ENCODE peak calls at places on chromosome 20, in ten cellular contexts. C is IMR-90; L is mucosa of descending colon; D is fibroblast of lung; A is BE2C; N is kidney; B is left ventricle myocardium inferior; R is CD8-positive, alpha-beta T cell; Q is OCI-LY7; Z is heart left ventricle. J is an unnamed sample.
A peak's percentile ranks its signal among the peaks of the same experiment; 100 is the strongest.

GRCh38 chr20:13868331-13868730 is 83.5 kb downstream of the NDUFAF5 start:
- DNase-seq in C (peak; percentile 18), L (no peak), D (peak; percentile 55), A (no peak), N (no peak), B (no peak), R (no peak), Q (no peak), Z (no peak), J (no peak)

GRCh38 chr20:56630506-56631317 is 1.6 kb downstream of the TFAP2C start:
- DNase-seq in C (no peak), L (peak; percentile 30), D (peak; percentile 48), A (no peak), N (peak; percentile 75), B (no peak), R (no peak), Q (no peak), Z (no peak), J (no peak)

GRCh38 chr20:6384368-6384767 is 261.5 kb upstream of the FERMT1 start:
- DNase-seq in C (no peak), L (no peak), D (no peak), A (no peak), N (no peak), B (no peak), R (no peak), Q (no peak), Z (no peak), J (no peak)

GRCh38 chr20:34528921-34529297 is 12.7 kb downstream of the DYNLRB1 start:
- DNase-seq in C (no peak), L (no peak), D (no peak), A (no peak), N (no peak), B (peak; percentile 74), R (no peak), Q (no peak), Z (peak; percentile 47), J (peak; percentile 56)

GRCh38 chr20:38931984-38932383 is 5.8 kb downstream of the FAM83D start:
- DNase-seq in C (no peak), L (no peak), D (no peak), A (no peak), N (no peak), B (no peak), R (no peak), Q (no peak), Z (no peak), J (no peak)

GRCh38 chr20:57883761-57884160 is 173.9 kb upstream of the PMEPA1 start:
- DNase-seq in C (no peak), L (no peak), D (no peak), A (no peak), N (no peak), B (no peak), R (no peak), Q (no peak), Z (no peak), J (no peak)

GRCh38 chr20:25318471-25319240 is 70.8 kb downstream of the PYGB start:
- DNase-seq in C (no peak), L (no peak), D (no peak), A (no peak), N (peak; percentile 57), B (no peak), R (no peak), Q (peak; percentile 93), Z (peak; percentile 17), J (no peak)

GRCh38 chr20:42181064-42181463 is 562.9 kb upstream of the CHD6 start:
- DNase-seq in C (no peak), L (no peak), D (no peak), A (no peak), N (no peak), B (no peak), R (no peak), Q (no peak), Z (no peak), J (no peak)

GRCh38 chr20:33859157-33859695 is 48.1 kb downstream of the CHMP4B start:
- DNase-seq in C (no peak), L (no peak), D (no peak), A (no peak), N (peak; percentile 59), B (no peak), R (peak; percentile 37), Q (peak; percentile 66), Z (peak; percentile 26), J (no peak)

GRCh38 chr20:23362392-23363256 is 642 bp downstream of the GZF1 start:
- DNase-seq in C (peak; percentile 28), L (no peak), D (peak; percentile 34), A (peak; percentile 28), N (no peak), B (peak; percentile 51), R (peak; percentile 38), Q (peak; percentile 61), Z (peak; percentile 40), J (peak; percentile 61)

GRCh38 chr20:34112600-34113061 is 588 bp upstream of the EIF2S2 start:
- DNase-seq in C (peak; percentile 31), L (peak; percentile 55), D (peak; percentile 36), A (peak; percentile 46), N (peak; percentile 67), B (no peak), R (peak; percentile 33), Q (no peak), Z (peak; percentile 35), J (peak; percentile 47)

DNA sequence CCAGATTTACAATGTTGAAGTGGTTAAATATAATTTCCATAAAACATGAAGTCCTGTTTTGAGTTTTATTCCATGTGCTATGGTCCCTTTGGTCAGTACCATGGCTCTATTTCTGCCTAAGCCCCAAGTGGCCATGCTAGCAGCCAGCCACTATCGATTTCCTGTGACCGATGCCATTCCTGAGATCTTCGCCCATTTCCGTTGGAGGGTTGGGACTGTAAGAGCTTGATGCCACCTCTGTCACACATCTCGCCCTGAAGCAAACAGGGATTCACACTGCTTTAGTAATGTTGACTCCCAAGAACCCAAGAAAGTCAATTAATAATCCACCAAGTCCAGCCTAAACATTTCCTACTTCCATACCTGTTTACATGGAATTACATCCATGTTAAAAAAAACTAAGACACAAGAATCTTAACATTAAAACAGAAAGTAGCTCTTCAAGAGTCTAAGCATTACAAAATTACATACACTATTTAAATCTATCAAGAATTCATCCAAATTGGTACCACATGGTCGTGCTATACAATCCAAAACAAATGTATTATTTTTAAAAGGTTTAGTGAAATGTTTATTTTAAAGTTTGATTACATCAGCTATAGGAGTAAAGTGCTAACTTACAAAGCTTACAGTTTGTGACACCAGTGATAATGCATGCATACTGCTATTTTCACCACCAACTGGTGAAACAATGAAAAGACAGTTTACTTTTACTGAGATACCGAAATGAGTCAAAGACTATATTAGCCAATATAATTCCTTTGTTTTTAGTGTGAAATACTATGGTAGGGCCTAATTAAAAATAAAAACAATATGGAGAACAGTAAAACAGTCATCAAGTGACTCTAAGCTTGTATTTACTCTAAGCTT is 2.5 kb downstream of the RBM39 start:
- DNase-seq in C (peak; percentile 50), L (no peak), D (peak; percentile 26), A (peak; percentile 28), N (no peak), B (no peak), R (no peak), Q (peak; percentile 50), Z (no peak), J (no peak)
- TF ChIP-seq CTCF in C (peak; percentile 31), L (no peak), D (no peak), A (peak; percentile 25), N (no peak), B (peak; percentile 25), R (peak; percentile 63), Q (peak; percentile 74), Z (no peak), J (peak; percentile 18)

GRCh38 chr20:8147476-8147875 is 15.4 kb downstream of the PLCB1 start:
- DNase-seq in C (no peak), L (no peak), D (no peak), A (no peak), N (no peak), B (no peak), R (no peak), Q (no peak), Z (no peak), J (no peak)
- H3K4me1 ChIP-seq in C (peaks cover 7% of the 10 kb centered on the region), L (no peaks in the 10 kb centered on the region), D (peaks cover 22% of the 10 kb centered on the region), A (peaks cover 12% of the 10 kb centered on the region), N (no peaks in the 10 kb centered on the region), B (peaks cover 72% of the 10 kb centered on the region), R (peaks cover 25% of the 10 kb centered on the region), Q (peaks cover 8% of the 10 kb centered on the region), Z (peaks cover 21% of the 10 kb centered on the region), J (no peaks in the 10 kb centered on the region)

DNA sequence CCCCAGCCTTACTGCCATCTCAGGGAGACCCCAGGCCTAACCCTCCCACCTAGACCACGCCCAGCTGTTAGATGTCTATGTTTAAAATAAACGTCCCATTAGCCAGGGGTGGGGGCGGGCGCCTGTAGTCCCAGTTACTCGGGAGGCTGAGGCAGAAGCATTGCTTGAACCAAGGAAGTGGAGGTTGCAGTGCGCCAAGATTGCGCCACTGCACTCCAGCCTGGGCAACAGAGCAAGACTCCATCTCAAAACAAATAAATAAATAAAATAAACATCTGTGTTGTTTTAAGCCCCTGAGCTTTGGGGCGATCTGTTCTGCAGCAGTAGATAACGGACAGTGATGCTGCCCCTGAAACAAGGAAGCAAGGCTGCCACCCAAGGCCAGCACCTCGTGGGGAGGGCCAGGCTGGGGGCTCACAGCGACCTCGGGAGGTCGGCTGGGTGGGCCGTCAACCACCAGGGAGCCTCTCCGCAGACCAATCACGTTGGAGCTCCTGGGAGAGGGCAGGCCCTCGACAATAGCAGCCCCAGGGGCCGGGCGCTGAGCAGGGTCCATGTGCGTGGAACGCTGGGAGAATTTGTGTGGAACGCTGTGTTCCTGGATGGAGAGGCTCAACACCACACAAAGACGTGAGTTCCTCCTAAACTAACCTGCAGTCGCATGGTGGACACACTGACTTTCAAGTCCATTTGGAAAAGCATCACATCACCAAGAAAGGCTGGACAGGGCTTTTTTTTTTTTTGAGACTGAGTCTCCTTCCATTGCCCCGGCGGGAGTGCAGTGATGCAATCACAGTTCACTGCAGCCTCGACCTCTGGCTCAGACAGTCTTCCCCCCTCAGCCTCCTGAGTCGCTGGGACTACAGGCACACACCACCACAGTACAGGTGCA is 1.0 kb upstream of the HELZ2 start:
- DNase-seq in C (peak; percentile 24), L (no peak), D (no peak), A (no peak), N (peak; percentile 72), B (no peak), R (no peak), Q (no peak), Z (no peak), J (no peak)
- H3K4me3 ChIP-seq in C (no peak overlapping the region), L (no peak overlapping the region), D (no peak overlapping the region), A (no peak overlapping the region), N (no peak overlapping the region), B (peak overlapping the region; percentile 91), R (no peak overlapping the region), Q (peak overlapping the region; percentile 66), Z (no peak overlapping the region), J (no peak overlapping the region)

DNA sequence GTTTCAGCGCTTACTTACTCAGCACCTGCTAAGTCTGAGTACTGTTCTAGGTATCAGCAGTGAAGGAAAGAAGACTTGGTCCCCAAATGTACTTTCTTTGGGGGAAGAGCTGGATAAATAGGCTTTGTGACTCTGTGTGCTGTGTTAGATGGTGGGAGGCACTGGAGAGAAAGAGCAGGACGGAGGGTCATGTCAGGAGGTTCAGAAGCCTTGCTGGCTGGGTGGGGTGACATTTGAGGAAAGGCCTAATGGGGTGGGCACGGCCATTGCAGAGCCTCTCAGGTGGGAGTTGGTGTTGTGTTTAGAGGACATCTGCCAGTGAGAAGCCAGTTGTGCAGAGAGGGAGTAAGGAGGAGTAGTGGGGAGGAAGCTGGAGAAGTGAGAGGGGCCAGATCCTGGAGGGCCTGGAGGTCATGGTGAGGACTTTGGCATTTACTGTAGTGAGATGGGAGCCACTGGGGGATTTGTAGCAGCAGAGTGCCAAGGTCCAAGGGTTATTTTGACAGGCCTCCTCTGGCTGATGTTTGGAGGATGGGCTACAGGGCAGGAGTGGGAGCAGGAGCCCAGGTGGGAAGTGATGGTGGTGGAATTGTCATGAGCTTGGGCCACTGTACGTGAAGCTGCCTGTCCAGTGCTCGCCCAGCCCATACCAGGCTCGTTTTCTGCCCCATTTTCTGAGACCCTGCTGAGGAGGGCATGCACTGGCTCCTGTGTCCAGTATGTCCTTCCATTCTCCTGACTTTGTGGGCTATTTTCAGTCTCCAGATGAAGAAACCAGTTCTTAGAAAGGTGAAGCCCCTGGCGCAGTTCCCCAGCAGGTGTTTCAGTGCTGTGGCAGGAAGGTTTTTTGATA is 886 bp downstream of the SDCBP2 start:
- DNase-seq in C (no peak), L (peak; percentile 56), D (no peak), A (no peak), N (no peak), B (no peak), R (no peak), Q (no peak), Z (peak; percentile 14), J (no peak)
- TF ChIP-seq CTCF in C (no peak), L (no peak), D (no peak), A (no peak), N (no peak), B (no peak), R (no peak), Q (no peak), Z (no peak), J (no peak)